ENCODE peak calls at places on chromosomes 2 and 18, in nine cellular contexts. E, I, B, Z, R, O, C, P and U are unnamed samples.
A peak's percentile ranks its signal among the peaks of the same experiment; 100 is the strongest.

GRCh38 chr2:165573534-165574461 is 104.3 kb downstream of the CSRNP3 start:
- DNase-seq in E (peak; percentile 66), I (peak; percentile 69), B (peak; percentile 48), Z (no peak), R (peak; percentile 69), O (no peak), C (peak; percentile 33), P (peak; percentile 80), U (peak; percentile 76)

GRCh38 chr2:178498137-178498536 is 17.9 kb downstream of the PLEKHA3 start:
- DNase-seq in E (no peak), I (no peak), B (no peak), Z (no peak), R (no peak), O (no peak), C (no peak), P (no peak), U (no peak)

GRCh38 chr2:108942231-108943066 is 46.6 kb downstream of the EDAR start:
- DNase-seq in E (no peak), I (no peak), B (no peak), Z (peak; percentile 69), R (no peak), O (no peak), C (no peak), P (no peak), U (no peak)

GRCh38 chr2:88590998-88591613 is 36.2 kb downstream of the EIF2AK3 start:
- DNase-seq in E (peak; percentile 33), I (no peak), B (no peak), Z (no peak), R (peak; percentile 52), O (peak; percentile 45), C (no peak), P (peak; percentile 74), U (peak; percentile 44)

GRCh38 chr2:100588071-100588786 is 25.4 kb downstream of the PDCL3 start:
- DNase-seq in E (no peak), I (no peak), B (peak; percentile 40), Z (no peak), R (no peak), O (peak; percentile 38), C (no peak), P (no peak), U (no peak)

GRCh38 chr2:88281302-88282217 is 111.4 kb downstream of the THNSL2 start:
- DNase-seq in E (no peak), I (peak; percentile 29), B (no peak), Z (no peak), R (no peak), O (no peak), C (no peak), P (no peak), U (no peak)

GRCh38 chr2:172087780-172088244 is 2.5 kb downstream of the DLX1 start:
- DNase-seq in E (no peak), I (no peak), B (no peak), Z (no peak), R (no peak), O (no peak), C (no peak), P (no peak), U (no peak)

GRCh38 chr2:119549236-119549635 is 5.0 kb downstream of the CFAP221 start:
- DNase-seq in E (peak; percentile 26), I (no peak), B (no peak), Z (no peak), R (peak; percentile 45), O (no peak), C (no peak), P (no peak), U (no peak)

GRCh38 chr2:18399601-18400000 is 160.9 kb downstream of the RDH14 start:
- DNase-seq in E (no peak), I (no peak), B (no peak), Z (no peak), R (no peak), O (no peak), C (no peak), P (no peak), U (no peak)

GRCh38 chr2:12087671-12088380 is 341.4 kb downstream of the LPIN1 start:
- DNase-seq in E (no peak), I (no peak), B (no peak), Z (no peak), R (no peak), O (no peak), C (no peak), P (no peak), U (no peak)

GRCh38 chr2:98355881-98356280 is 9.6 kb downstream of the CNGA3 start:
- DNase-seq in E (no peak), I (no peak), B (no peak), Z (no peak), R (no peak), O (no peak), C (no peak), P (peak; percentile 26), U (no peak)

GRCh38 chr2:24579053-24579803 is 88.2 kb downstream of the NCOA1 start:
- DNase-seq in E (no peak), I (no peak), B (no peak), Z (no peak), R (no peak), O (no peak), C (no peak), P (no peak), U (no peak)

GRCh38 chr2:207903236-207903635 is 122.1 kb downstream of the PLEKHM3 start:
- DNase-seq in E (no peak), I (no peak), B (no peak), Z (no peak), R (no peak), O (no peak), C (no peak), P (no peak), U (no peak)

DNA sequence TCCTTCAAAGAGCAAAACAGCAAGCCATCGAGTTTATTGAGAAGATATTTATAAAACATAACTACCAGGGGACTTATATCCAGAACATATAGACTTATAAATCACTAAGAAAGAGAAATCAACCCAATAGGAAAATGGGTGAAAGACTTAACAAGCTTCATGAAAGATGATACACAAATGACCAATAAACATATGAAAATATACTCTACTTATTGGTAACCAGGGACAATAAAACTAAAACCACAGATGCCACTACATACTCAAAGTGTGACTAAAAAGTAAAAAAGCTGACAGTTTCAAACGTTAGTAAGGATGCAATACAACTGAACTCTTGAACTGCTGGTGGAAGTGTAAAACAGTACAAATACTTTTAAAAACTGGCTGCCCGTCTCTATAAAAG is 154.3 kb downstream of the TMEM163 start:
- DNase-seq in E (no peak), I (no peak), B (no peak), Z (no peak), R (no peak), O (no peak), C (no peak), P (no peak), U (no peak)
- H3K4me3 ChIP-seq in E (no peak overlapping the region), I (no peak overlapping the region), B (no peak overlapping the region), Z (no peak overlapping the region), R (no peak overlapping the region), O (no peak overlapping the region), C (no peak overlapping the region), P (no peak overlapping the region), U (no peak overlapping the region)

DNA sequence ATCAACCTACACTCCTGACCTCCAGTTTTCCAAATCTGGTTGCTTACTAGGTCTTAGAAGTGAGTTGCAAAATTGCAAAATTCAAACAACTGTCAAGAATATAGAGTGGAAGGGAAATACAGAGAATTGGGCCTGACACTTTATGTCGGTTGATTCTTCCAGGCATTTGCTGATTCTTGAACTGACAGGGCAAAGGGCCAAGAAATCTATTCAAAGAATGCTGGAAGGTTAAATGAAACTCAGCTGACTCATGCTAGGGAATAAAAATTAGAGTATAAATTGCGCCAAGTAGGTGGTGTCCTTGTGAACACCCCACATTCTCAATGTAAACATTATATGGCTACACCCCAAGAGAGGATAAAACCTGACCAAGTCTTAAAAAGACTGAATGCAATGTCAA is 21.5 kb upstream of the ZSCAN30 start:
- DNase-seq in E (no peak), I (no peak), B (no peak), Z (no peak), R (peak; percentile 20), O (no peak), C (no peak), P (no peak), U (no peak)
- H3K9me3 ChIP-seq in E (no peaks in the 10 kb centered on the region), I (no peaks in the 10 kb centered on the region), B (peaks cover 47% of the 10 kb centered on the region), Z (peaks cover 59% of the 10 kb centered on the region), R (peaks cover 36% of the 10 kb centered on the region), O (peaks cover 19% of the 10 kb centered on the region), C (peaks cover 15% of the 10 kb centered on the region), P (no peaks in the 10 kb centered on the region), U (peaks cover 29% of the 10 kb centered on the region)

GRCh38 chr2:70728128-70728527 is 39.9 kb downstream of the ADD2 start:
- DNase-seq in E (no peak), I (no peak), B (no peak), Z (no peak), R (no peak), O (no peak), C (no peak), P (peak; percentile 11), U (no peak)

GRCh38 chr2:70733428-70734185 is 34.4 kb downstream of the ADD2 start:
- DNase-seq in E (peak; percentile 16), I (no peak), B (no peak), Z (no peak), R (no peak), O (no peak), C (no peak), P (no peak), U (no peak)

GRCh38 chr2:70730730-70731129 is 37.3 kb downstream of the ADD2 start:
- DNase-seq in E (no peak), I (no peak), B (no peak), Z (no peak), R (no peak), O (no peak), C (no peak), P (no peak), U (no peak)

GRCh38 chr2:70735065-70735464 is 32.9 kb downstream of the ADD2 start:
- DNase-seq in E (no peak), I (no peak), B (no peak), Z (no peak), R (no peak), O (no peak), C (no peak), P (no peak), U (no peak)

DNA sequence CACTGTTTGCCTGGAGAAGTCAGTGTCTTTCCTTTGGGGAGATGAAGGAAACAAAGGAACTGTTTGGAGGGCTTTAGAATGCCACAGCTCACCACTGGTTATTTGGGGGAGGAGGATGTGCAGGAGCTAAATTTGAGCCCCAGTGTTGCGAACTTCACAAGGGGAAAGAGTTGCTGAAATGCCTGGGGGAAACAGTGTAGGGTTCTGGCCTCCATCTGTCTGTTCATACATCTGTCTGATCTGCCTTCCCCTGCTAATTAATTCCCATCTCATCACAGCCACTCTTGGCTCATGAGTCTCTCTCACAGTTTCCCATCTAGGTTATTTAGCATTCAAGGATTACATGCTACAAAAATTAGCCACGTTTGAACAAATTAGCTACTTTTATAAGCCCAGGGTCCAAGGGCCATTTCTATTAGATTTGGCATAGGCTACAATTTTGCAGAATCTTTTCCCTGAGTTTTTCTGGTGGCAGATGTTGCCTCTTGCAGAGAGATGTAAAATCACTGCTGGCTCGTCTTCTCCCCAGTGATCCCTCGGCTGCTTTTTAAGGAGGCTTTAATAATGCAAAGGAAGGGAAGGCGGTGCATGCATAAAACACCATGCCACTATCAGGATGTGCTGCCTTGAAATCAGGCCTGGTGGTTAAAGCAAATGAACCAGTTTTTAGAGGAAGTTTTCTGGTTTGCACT is 35.1 kb downstream of the ADD2 start:
- DNase-seq in E (no peak), I (no peak), B (no peak), Z (no peak), R (no peak), O (no peak), C (no peak), P (no peak), U (no peak)
- H3K4me1 ChIP-seq in E (no peaks in the 10 kb centered on the region), I (no peaks in the 10 kb centered on the region), B (no peaks in the 10 kb centered on the region), Z (no peaks in the 10 kb centered on the region), R (no peaks in the 10 kb centered on the region), O (no peaks in the 10 kb centered on the region), C (no peaks in the 10 kb centered on the region), P (peaks cover 11% of the 10 kb centered on the region), U (peaks cover 10% of the 10 kb centered on the region)

GRCh38 chr2:42171396-42171971 is 2.3 kb downstream of the EML4 start:
- DNase-seq in E (no peak), I (no peak), B (no peak), Z (no peak), R (no peak), O (no peak), C (no peak), P (no peak), U (no peak)
- H3K4me3 ChIP-seq in E (peak overlapping the region; percentile 92), I (peak overlapping the region; percentile 86), B (peak overlapping the region; percentile 91), Z (peak overlapping the region; percentile 71), R (peak overlapping the region; percentile 98), O (peak overlapping the region; percentile 92), C (no peak overlapping the region), P (peak overlapping the region; percentile 88), U (no peak overlapping the region)